ENCODE peak calls at places on chromosome 12, in five cellular contexts. E is activated naive CD4-positive, alpha-beta T cell treated with anti-CD3 and anti-CD28 coated beads, Interleukin-2, amount 10 ng/mL, durations not matched to agents 7 days and 5 days; U is RWPE1; K is activated T-helper 1 cell treated with anti-CD3 and anti-CD28 coated beads, Interleukin-12 subunit alpha, Interleukin-12 subunit beta, Interleukin-2, Interleukin-4 antibody, amounts not matched to agents 30 ng/mL and 10 ng/mL and 1 ng/mL, durations not matched to agents 14 hours and 24 hours and 36 hours; X is stimulated activated effector memory CD8-positive, alpha-beta T cell treated with anti-CD3 and anti-CD28 coated beads, Interleukin-12 subunit alpha, Interleukin-12 subunit beta, amount 100 ng/mL, for 72 hours. Y is an unnamed sample.

GRCh38 chr12:78431931-78432330 is 432.6 kb upstream of the SYT1 start:
- DNase-seq in X (no peak), U (no peak), K (no peak), E (no peak), Y (no peak)

GRCh38 chr12:93461503-93461902 is 5.8 kb upstream of the MRPL42 start:
- DNase-seq in E (no peak), K (no peak), U (no peak), X (no peak), Y (no peak)

GRCh38 chr12:53061404-53062010 is 11.6 kb downstream of the TNS2 start:
- DNase-seq in K (no peak), U (no peak), E (no peak), X (no peak), Y (no peak)

GRCh38 chr12:10607885-10608458 is 5.4 kb downstream of the MAGOHB start:
- DNase-seq in K (no peak), X (no peak), U (peak), E (no peak), Y (no peak)

GRCh38 chr12:111455448-111456320 is 50.0 kb downstream of the SH2B3 start:
- DNase-seq in E (no peak), U (no peak), X (no peak), K (no peak), Y (no peak)

GRCh38 chr12:45586486-45586885 is 143.0 kb upstream of the ARID2 start:
- DNase-seq in K (no peak), U (no peak), E (no peak), X (no peak), Y (no peak)

GRCh38 chr12:103771466-103771865 is 69.6 kb downstream of the NT5DC3 start:
- DNase-seq in K (no peak), X (no peak), U (peak), E (no peak), Y (no peak)

GRCh38 chr12:106953352-106954260 is 2.1 kb upstream of the TMEM263 start:
- DNase-seq in X (no peak), K (no peak), E (no peak), U (no peak), Y (no peak)

GRCh38 chr12:41972196-41972994 is 172.3 kb downstream of the GXYLT1 start:
- DNase-seq in X (no peak), U (no peak), K (no peak), E (no peak), Y (no peak)

GRCh38 chr12:26011099-26011498 is 52.6 kb downstream of the RASSF8 start:
- DNase-seq in U (no peak), X (no peak), K (no peak), E (no peak), Y (no peak)

GRCh38 chr12:79932393-79932792 is 2.5 kb downstream of the PPP1R12A start:
- DNase-seq in E (no peak), U (no peak), K (no peak), X (no peak), Y (no peak)

GRCh38 chr12:104578453-104578852 is 121.7 kb downstream of the CHST11 start:
- DNase-seq in U (no peak), E (no peak), X (no peak), K (no peak), Y (no peak)

GRCh38 chr12:108922918-108923317 is 43.0 kb downstream of the DAO start:
- DNase-seq in X (no peak), K (no peak), E (no peak), U (no peak), Y (no peak)

GRCh38 chr12:122399592-122400373 is 22.7 kb downstream of the CLIP1 start:
- DNase-seq in X (no peak), K (peak), U (peak), E (peak), Y (peak)

GRCh38 chr12:121089031-121089812 is 43.5 kb upstream of the P2RX7 start:
- DNase-seq in K (no peak), U (no peak), X (no peak), E (no peak), Y (no peak)

GRCh38 chr12:104615048-104615561 is 158.4 kb downstream of the CHST11 start:
- DNase-seq in U (no peak), E (no peak), K (no peak), X (no peak), Y (no peak)

Y was measured in T-helper 2 cell treated with Interferon-gamma antibody and Interleukin-4, amounts not matched to agents 5 μg/mL and 100 μg/mL, for 36 hours.